ENCODE peak calls at places on chromosomes 4 and X, in nine cellular contexts. One of them, this sample, is unnamed.

GRCh38 chr4:9875516-9875915 is 94.1 kb downstream of the DRD5 start:
- DNase-seq in HT-29: no peak
- DNase-seq in globus pallidus: no peak
- DNase-seq in BE2C: no peak
- DNase-seq in stimulated activated CD4-positive, alpha-beta T cell treated with anti-CD3 and anti-CD28 coated beads, TNF-alpha, amount 100 ng/mL, for 4 hours: no peak
- DNase-seq in HFF-Myc: no peak
- DNase-seq in mammary epithelial cell: no peak
- DNase-seq in cerebellar cortex: no peak
- DNase-seq in frontal cortex: no peak
- DNase-seq in this sample: no peak

GRCh38 chrX:154353172-154353843 is 21.1 kb downstream of the FLNA start:
- DNase-seq in HT-29: no peak
- DNase-seq in globus pallidus: no peak
- DNase-seq in BE2C: peak; percentile 1
- DNase-seq in stimulated activated CD4-positive, alpha-beta T cell treated with anti-CD3 and anti-CD28 coated beads, TNF-alpha, amount 100 ng/mL, for 4 hours: no peak
- DNase-seq in HFF-Myc: no peak
- DNase-seq in mammary epithelial cell: no peak
- DNase-seq in cerebellar cortex: no peak
- DNase-seq in frontal cortex: no peak
- DNase-seq in this sample: no peak

GRCh38 chr4:150385606-150386005 is 196.3 kb upstream of the MAB21L2 start:
- DNase-seq in HT-29: no peak
- DNase-seq in globus pallidus: peak; percentile 0
- DNase-seq in BE2C: peak; percentile 76
- DNase-seq in stimulated activated CD4-positive, alpha-beta T cell treated with anti-CD3 and anti-CD28 coated beads, TNF-alpha, amount 100 ng/mL, for 4 hours: no peak
- DNase-seq in HFF-Myc: peak; percentile 76
- DNase-seq in mammary epithelial cell: peak; percentile 60
- DNase-seq in cerebellar cortex: no peak
- DNase-seq in frontal cortex: no peak
- DNase-seq in this sample: no peak

GRCh38 chr4:189090174-189090814 is 850.4 kb upstream of the FRG1 start:
- DNase-seq in HT-29: peak; percentile 23
- DNase-seq in globus pallidus: peak; percentile 3
- DNase-seq in BE2C: peak; percentile 24
- DNase-seq in stimulated activated CD4-positive, alpha-beta T cell treated with anti-CD3 and anti-CD28 coated beads, TNF-alpha, amount 100 ng/mL, for 4 hours: no peak
- DNase-seq in HFF-Myc: no peak
- DNase-seq in mammary epithelial cell: peak; percentile 15
- DNase-seq in cerebellar cortex: no peak
- DNase-seq in frontal cortex: no peak
- DNase-seq in this sample: peak; percentile 40

GRCh38 chrX:78527263-78527662 is 131.9 kb downstream of the RTL3 start:
- DNase-seq in HT-29: no peak
- DNase-seq in globus pallidus: no peak
- DNase-seq in BE2C: no peak
- DNase-seq in stimulated activated CD4-positive, alpha-beta T cell treated with anti-CD3 and anti-CD28 coated beads, TNF-alpha, amount 100 ng/mL, for 4 hours: no peak
- DNase-seq in HFF-Myc: no peak
- DNase-seq in mammary epithelial cell: peak; percentile 45
- DNase-seq in cerebellar cortex: no peak
- DNase-seq in frontal cortex: no peak
- DNase-seq in this sample: no peak

GRCh38 chr4:39657465-39657864 is 18.8 kb upstream of the SMIM14 start:
- DNase-seq in HT-29: no peak
- DNase-seq in globus pallidus: no peak
- DNase-seq in BE2C: no peak
- DNase-seq in stimulated activated CD4-positive, alpha-beta T cell treated with anti-CD3 and anti-CD28 coated beads, TNF-alpha, amount 100 ng/mL, for 4 hours: no peak
- DNase-seq in HFF-Myc: no peak
- DNase-seq in mammary epithelial cell: peak; percentile 8
- DNase-seq in cerebellar cortex: no peak
- DNase-seq in frontal cortex: no peak
- DNase-seq in this sample: no peak

GRCh38 chrX:69253821-69254220 is 88.6 kb upstream of the PJA1 start:
- DNase-seq in HT-29: no peak
- DNase-seq in globus pallidus: no peak
- DNase-seq in BE2C: no peak
- DNase-seq in stimulated activated CD4-positive, alpha-beta T cell treated with anti-CD3 and anti-CD28 coated beads, TNF-alpha, amount 100 ng/mL, for 4 hours: no peak
- DNase-seq in HFF-Myc: no peak
- DNase-seq in mammary epithelial cell: no peak
- DNase-seq in cerebellar cortex: no peak
- DNase-seq in frontal cortex: no peak
- DNase-seq in this sample: no peak

GRCh38 chr4:13484045-13484748 is at the start of gene RAB28:
- DNase-seq in HT-29: peak; percentile 95
- DNase-seq in globus pallidus: peak; percentile 97
- DNase-seq in BE2C: peak; percentile 94
- DNase-seq in stimulated activated CD4-positive, alpha-beta T cell treated with anti-CD3 and anti-CD28 coated beads, TNF-alpha, amount 100 ng/mL, for 4 hours: peak; percentile 87
- DNase-seq in HFF-Myc: peak; percentile 81
- DNase-seq in mammary epithelial cell: peak; percentile 91
- DNase-seq in cerebellar cortex: peak; percentile 96
- DNase-seq in frontal cortex: peak; percentile 87
- DNase-seq in this sample: peak; percentile 95

GRCh38 chr4:78557841-78558240 is 6.3 kb downstream of the ANXA3 start:
- DNase-seq in HT-29: no peak
- DNase-seq in globus pallidus: no peak
- DNase-seq in BE2C: no peak
- DNase-seq in stimulated activated CD4-positive, alpha-beta T cell treated with anti-CD3 and anti-CD28 coated beads, TNF-alpha, amount 100 ng/mL, for 4 hours: no peak
- DNase-seq in HFF-Myc: no peak
- DNase-seq in mammary epithelial cell: no peak
- DNase-seq in cerebellar cortex: no peak
- DNase-seq in frontal cortex: no peak
- DNase-seq in this sample: no peak

GRCh38 chr4:84814100-84814750 is 152.3 kb downstream of the WDFY3 start:
- DNase-seq in HT-29: peak; percentile 14
- DNase-seq in globus pallidus: no peak
- DNase-seq in BE2C: peak; percentile 69
- DNase-seq in stimulated activated CD4-positive, alpha-beta T cell treated with anti-CD3 and anti-CD28 coated beads, TNF-alpha, amount 100 ng/mL, for 4 hours: no peak
- DNase-seq in HFF-Myc: peak; percentile 46
- DNase-seq in mammary epithelial cell: peak; percentile 91
- DNase-seq in cerebellar cortex: no peak
- DNase-seq in frontal cortex: no peak
- DNase-seq in this sample: no peak

GRCh38 chr4:41806807-41807206 is 58.3 kb upstream of the PHOX2B start:
- DNase-seq in HT-29: no peak
- DNase-seq in globus pallidus: no peak
- DNase-seq in BE2C: no peak
- DNase-seq in stimulated activated CD4-positive, alpha-beta T cell treated with anti-CD3 and anti-CD28 coated beads, TNF-alpha, amount 100 ng/mL, for 4 hours: no peak
- DNase-seq in HFF-Myc: no peak
- DNase-seq in mammary epithelial cell: no peak
- DNase-seq in cerebellar cortex: no peak
- DNase-seq in frontal cortex: no peak
- DNase-seq in this sample: no peak

GRCh38 chr4:25061602-25062001 is 30.9 kb upstream of the LGI2 start:
- DNase-seq in HT-29: no peak
- DNase-seq in globus pallidus: no peak
- DNase-seq in BE2C: no peak
- DNase-seq in stimulated activated CD4-positive, alpha-beta T cell treated with anti-CD3 and anti-CD28 coated beads, TNF-alpha, amount 100 ng/mL, for 4 hours: no peak
- DNase-seq in HFF-Myc: no peak
- DNase-seq in mammary epithelial cell: no peak
- DNase-seq in cerebellar cortex: no peak
- DNase-seq in frontal cortex: no peak
- DNase-seq in this sample: no peak

This sample was measured in SK-N-SH.